ENCODE peak calls at places on chromosome 21, in four cellular contexts. Y, H, R and E are unnamed samples.
A peak's percentile ranks its signal among the peaks of the same experiment; 100 is the strongest.

GRCh38 chr21:29321908-29322569 is 23.3 kb downstream of the BACH1 start:
- DNase-seq in Y (no peak), H (no peak), R (no peak), E (no peak)

GRCh38 chr21:25561668-25562641 is 45.3 kb downstream of the MRPL39 start:
- DNase-seq in Y (no peak), H (peak; percentile 66), R (no peak), E (no peak)

GRCh38 chr21:31354604-31355443 is 10.8 kb upstream of the TIAM1 start:
- DNase-seq in Y (no peak), H (peak; percentile 51), R (no peak), E (no peak)

GRCh38 chr21:16815228-16815627 is 697.6 kb upstream of the CXADR start:
- DNase-seq in Y (no peak), H (no peak), R (no peak), E (no peak)

GRCh38 chr21:16532841-16533240 is 803.1 kb downstream of the USP25 start:
- DNase-seq in Y (no peak), H (no peak), R (no peak), E (no peak)

GRCh38 chr21:31576428-31576827 is 83.1 kb upstream of the SOD1 start:
- DNase-seq in Y (no peak), H (no peak), R (no peak), E (no peak)

GRCh38 chr21:17709266-17709611 is 96.5 kb upstream of the BTG3 start:
- DNase-seq in Y (no peak), H (peak; percentile 67), R (no peak), E (no peak)

GRCh38 chr21:15872236-15872635 is 142.5 kb downstream of the USP25 start:
- DNase-seq in Y (no peak), H (no peak), R (no peak), E (no peak)

GRCh38 chr21:36260030-36260787 is 59.8 kb upstream of the MORC3 start:
- DNase-seq in Y (no peak), H (peak; percentile 53), R (peak; percentile 67), E (peak; percentile 55)

GRCh38 chr21:37198989-37199924 is 67.9 kb downstream of the VPS26C start:
- DNase-seq in Y (no peak), H (no peak), R (no peak), E (no peak)

GRCh38 chr21:29163381-29164115 is 33.1 kb downstream of the MAP3K7CL start:
- DNase-seq in Y (no peak), H (no peak), R (no peak), E (no peak)

GRCh38 chr21:37139902-37140301 is 66.8 kb downstream of the TTC3 start:
- DNase-seq in Y (no peak), H (no peak), R (no peak), E (no peak)

GRCh38 chr21:36743008-36743407 is 44.1 kb downstream of the SIM2 start:
- DNase-seq in Y (no peak), H (no peak), R (peak; percentile 11), E (no peak)

GRCh38 chr21:39390212-39390765 is 41.4 kb upstream of the HMGN1 start:
- DNase-seq in Y (no peak), H (no peak), R (no peak), E (no peak)

GRCh38 chr21:27776925-27777553 is 810.2 kb upstream of the ADAMTS5 start:
- DNase-seq in Y (no peak), H (no peak), R (no peak), E (no peak)

GRCh38 chr21:29217818-29218252 is 80.9 kb upstream of the BACH1 start:
- DNase-seq in Y (no peak), H (no peak), R (no peak), E (peak; percentile 17)

GRCh38 chr21:8989883-8990325 is 1531.5 kb upstream of the TPTE start:
- DNase-seq in Y (no peak), H (no peak), R (no peak), E (peak; percentile 96)

GRCh38 chr21:19228241-19228640 is 824.7 kb upstream of the TMPRSS15 start:
- DNase-seq in Y (no peak), H (no peak), R (no peak), E (no peak)

GRCh38 chr21:36235058-36235582 is 78.5 kb downstream of the DOP1B start:
- DNase-seq in Y (no peak), H (no peak), R (no peak), E (peak; percentile 95)

GRCh38 chr21:37074546-37074945 is 1.5 kb downstream of the TTC3 start:
- DNase-seq in Y (no peak), H (no peak), R (no peak), E (no peak)

GRCh38 chr21:29235714-29236197 is 63.0 kb upstream of the BACH1 start:
- DNase-seq in Y (no peak), H (peak; percentile 88), R (no peak), E (no peak)

GRCh38 chr21:18951291-18952038 is 547.9 kb upstream of the TMPRSS15 start:
- DNase-seq in Y (peak; percentile 9), H (no peak), R (no peak), E (no peak)

GRCh38 chr21:29849735-29850176 is 90.0 kb downstream of the GRIK1 start:
- DNase-seq in Y (peak; percentile 33), H (peak; percentile 8), R (peak; percentile 74), E (peak; percentile 30)

GRCh38 chr21:16069713-16070112 is 339.9 kb downstream of the USP25 start:
- DNase-seq in Y (no peak), H (no peak), R (no peak), E (no peak)

GRCh38 chr21:15638856-15639549 is 90.8 kb upstream of the USP25 start:
- DNase-seq in Y (no peak), H (no peak), R (no peak), E (peak; percentile 60)

GRCh38 chr21:14453339-14453738 is 70.4 kb upstream of the HSPA13 start:
- DNase-seq in Y (no peak), H (peak; percentile 96), R (no peak), E (no peak)

GRCh38 chr21:29521872-29522271 is 223.2 kb downstream of the BACH1 start:
- DNase-seq in Y (no peak), H (no peak), R (no peak), E (no peak)

GRCh38 chr21:31198575-31198974 is 145.5 kb downstream of the TIAM1 start:
- DNase-seq in Y (no peak), H (no peak), R (peak; percentile 43), E (peak; percentile 30)

GRCh38 chr21:36310016-36310415 is 10.0 kb upstream of the MORC3 start:
- DNase-seq in Y (no peak), H (peak; percentile 33), R (no peak), E (no peak)

GRCh38 chr21:36749935-36750578 is 51.1 kb downstream of the SIM2 start:
- DNase-seq in Y (peak; percentile 84), H (no peak), R (no peak), E (no peak)

GRCh38 chr21:36663033-36663855 is 35.7 kb upstream of the SIM2 start:
- DNase-seq in Y (no peak), H (no peak), R (no peak), E (no peak)

GRCh38 chr21:32083175-32083574 is 195.7 kb downstream of the MIS18A start:
- DNase-seq in Y (no peak), H (no peak), R (no peak), E (no peak)

GRCh38 chr21:39373634-39374033 is 24.7 kb upstream of the HMGN1 start:
- DNase-seq in Y (no peak), H (no peak), R (no peak), E (peak; percentile 62)

GRCh38 chr21:36718951-36719501 is 20.1 kb downstream of the SIM2 start:
- DNase-seq in Y (no peak), H (no peak), R (peak; percentile 68), E (peak; percentile 53)

GRCh38 chr21:15264084-15264483 is 199.3 kb upstream of the NRIP1 start:
- DNase-seq in Y (no peak), H (no peak), R (no peak), E (no peak)

GRCh38 chr21:17802568-17802967 is 16.6 kb downstream of the C21orf91 start:
- DNase-seq in Y (no peak), H (no peak), R (no peak), E (no peak)

GRCh38 chr21:36412916-36413315 is 27.7 kb downstream of the CHAF1B start:
- DNase-seq in Y (no peak), H (no peak), R (no peak), E (no peak)

DNA sequence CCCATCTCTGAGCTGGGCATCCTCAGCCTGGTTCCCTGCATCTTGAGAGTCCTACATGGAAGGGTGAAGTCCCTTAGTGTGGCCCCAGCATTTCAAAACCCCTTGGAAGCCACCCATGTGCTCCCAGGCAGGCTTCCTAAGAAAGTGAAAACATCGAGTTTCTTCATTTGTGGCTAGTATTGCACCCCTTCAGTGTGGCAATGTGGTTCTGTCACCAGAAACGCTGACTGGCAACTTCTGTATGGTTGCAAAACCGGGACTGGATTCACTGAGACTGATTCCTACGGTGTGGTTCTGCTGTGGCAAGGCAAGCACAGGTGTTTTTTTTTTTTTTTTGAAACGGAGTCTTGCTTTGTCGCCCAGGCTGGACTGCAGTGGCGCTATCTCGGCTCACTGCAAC is 9.0 kb upstream of the IFNGR2 start:
- DNase-seq in Y (no peak), H (no peak), R (no peak), E (no peak)
- H3K4me2 ChIP-seq in Y (no peak overlapping the region), H (no peak overlapping the region), R (no peak overlapping the region), E (peak overlapping the region; percentile 52)

GRCh38 chr21:35189077-35189863 is 140.2 kb upstream of the RUNX1 start:
- DNase-seq in Y (no peak), H (peak; percentile 68), R (no peak), E (no peak)

GRCh38 chr21:35191754-35192153 is 142.7 kb upstream of the RUNX1 start:
- DNase-seq in Y (no peak), H (no peak), R (no peak), E (no peak)

GRCh38 chr21:35195232-35195631 is 146.1 kb upstream of the RUNX1 start:
- DNase-seq in Y (no peak), H (no peak), R (no peak), E (no peak)

GRCh38 chr21:35191128-35191527 is 142.0 kb upstream of the RUNX1 start:
- DNase-seq in Y (no peak), H (no peak), R (no peak), E (no peak)

DNA sequence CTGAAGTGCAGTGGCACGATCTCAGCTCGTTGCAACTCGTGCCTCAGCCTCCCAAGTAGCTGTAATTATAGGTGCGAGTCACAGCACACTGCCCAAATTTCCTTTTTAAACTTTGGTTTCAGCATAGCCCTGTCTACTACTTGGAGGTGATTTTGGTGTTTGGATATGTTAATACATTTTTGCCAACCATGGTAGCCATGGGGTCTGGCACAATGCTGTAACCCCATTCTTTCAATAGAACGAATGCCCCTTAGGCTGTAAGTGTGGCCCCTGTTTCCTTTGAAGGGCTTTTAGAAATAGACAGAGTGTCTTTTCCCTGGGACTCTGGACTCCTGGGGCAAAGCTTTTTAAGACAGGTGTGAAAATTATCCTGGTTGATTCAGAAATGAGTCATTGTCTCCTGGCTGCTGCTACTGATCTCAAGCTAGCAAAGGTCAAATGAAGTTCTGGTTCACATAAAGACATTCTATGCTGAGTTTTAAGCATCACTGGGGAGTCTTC is 141.1 kb upstream of the RUNX1 start:
- DNase-seq in Y (no peak), H (no peak), R (no peak), E (no peak)
- TF ChIP-seq BRCA1 in Y (no peak), H (no peak), R (no peak), E (no peak)

DNA sequence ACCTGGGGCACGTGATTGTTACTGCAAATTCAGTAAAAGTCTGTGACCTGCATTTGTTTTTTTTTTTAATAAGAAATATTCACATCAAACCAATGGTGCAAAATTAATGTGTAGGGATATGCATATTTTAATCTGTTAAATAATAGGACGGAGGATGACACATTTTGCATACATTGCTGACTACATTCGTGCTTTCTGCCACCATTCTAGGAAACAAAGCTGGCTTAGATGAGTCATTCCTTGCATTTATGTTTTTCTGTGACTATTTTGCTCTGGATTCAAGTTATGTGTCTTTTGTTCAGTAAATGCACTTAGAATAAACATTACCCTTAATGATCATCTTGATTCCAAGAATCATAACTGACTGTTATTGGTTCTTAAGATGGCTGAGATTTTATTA is 23.9 kb upstream of the CYYR1 start:
- DNase-seq in Y (no peak), H (no peak), R (no peak), E (no peak)
- H3K4me2 ChIP-seq in Y (no peak overlapping the region), H (no peak overlapping the region), R (no peak overlapping the region), E (no peak overlapping the region)

GRCh38 chr21:41167348-41168342 is at the start of gene BACE2:
- DNase-seq in Y (no peak), H (no peak), R (peak; percentile 68), E (no peak)
- TF ChIP-seq BRCA1 in Y (no peak), H (no peak), R (no peak), E (no peak)